ENCODE peak calls at places on chromosomes 11 and 22, in seven cellular contexts. S is fibroblast of lung, P is heart right ventricle, F is HAP-1, Q is A549, O is body of pancreas, K is testis. B is an unnamed sample. For H3K4me1, the result is how much of the 10 kb centered on the place peaks cover.

GRCh38 chr22:46934746-46935491 is 172.5 kb downstream of the TBC1D22A start:
- DNase-seq in S (peak), O (no peak), F (no peak), Q (peak), K (no peak), P (no peak), B (no peak)

GRCh38 chr11:94895971-94896370 is 77.4 kb downstream of the CWC15 start:
- DNase-seq in K (no peak), P (no peak), F (no peak), Q (no peak), S (peak), O (no peak), B (no peak)

GRCh38 chr11:15835705-15836411 is 520.5 kb downstream of the SOX6 start:
- DNase-seq in P (no peak), S (no peak), O (no peak), Q (no peak), K (no peak), F (no peak), B (no peak)

GRCh38 chr11:83241291-83241946 is 44.7 kb downstream of the CCDC90B start:
- DNase-seq in K (peak), F (peak), Q (peak), O (peak), P (peak), S (peak), B (peak)

GRCh38 chr11:121214861-121215260 is 77.7 kb upstream of the SC5D start:
- DNase-seq in S (no peak), Q (no peak), O (no peak), K (no peak), F (no peak), P (no peak), B (no peak)

GRCh38 chr22:23178512-23179254 is 1.6 kb upstream of the BCR start:
- DNase-seq in O (peak), S (peak), F (peak), P (peak), K (peak), Q (peak), B (peak)

GRCh38 chr11:122175316-122175715 is 59.3 kb upstream of the BLID start:
- DNase-seq in K (no peak), F (no peak), O (no peak), S (no peak), P (no peak), Q (no peak), B (no peak)

GRCh38 chr11:123238297-123238696 is 43.2 kb upstream of the CLMP start:
- DNase-seq in P (peak), S (peak), K (no peak), Q (no peak), F (no peak), O (no peak), B (no peak)

GRCh38 chr22:25896098-25896497 is 154.1 kb downstream of the MYO18B start:
- DNase-seq in P (no peak), F (no peak), O (no peak), K (no peak), S (no peak), Q (no peak), B (no peak)

GRCh38 chr11:69377953-69378302 is 84.0 kb downstream of the MYEOV start:
- DNase-seq in O (no peak), Q (no peak), K (no peak), S (no peak), F (no peak), P (no peak), B (no peak)

GRCh38 chr11:119608781-119609180 is 120.2 kb downstream of the NECTIN1 start:
- DNase-seq in Q (no peak), O (no peak), K (no peak), P (no peak), F (no peak), S (no peak), B (no peak)

GRCh38 chr22:37229805-37230672 is 14.0 kb downstream of the RAC2 start:
- DNase-seq in O (no peak), F (no peak), K (no peak), S (no peak), Q (no peak), P (no peak), B (peak)

GRCh38 chr11:12556788-12557384 is 117.3 kb upstream of the TEAD1 start:
- DNase-seq in F (peak), O (peak), Q (peak), P (peak), S (peak), K (peak), B (no peak)

DNA sequence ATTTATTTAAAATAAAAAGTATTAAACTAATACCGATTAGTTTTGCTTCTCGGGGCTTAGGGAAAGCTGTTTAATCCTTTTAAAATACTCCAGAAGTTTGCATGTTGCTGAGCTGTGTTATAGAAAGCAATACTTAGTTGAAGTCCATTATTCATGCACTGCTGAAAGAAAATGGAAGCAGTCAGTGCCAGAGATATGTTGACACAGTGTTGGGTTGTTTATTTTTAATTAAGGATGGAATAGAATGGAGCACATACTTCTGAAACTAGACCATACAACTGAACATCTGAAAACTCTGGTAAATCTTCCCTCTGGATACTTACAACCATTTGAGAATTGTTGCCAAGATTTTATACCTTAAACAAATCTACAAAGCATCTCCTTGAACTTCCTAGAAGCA is 282.8 kb upstream of the CCDC179 start:
- DNase-seq in O (no peak), Q (no peak), S (peak), P (no peak), F (no peak), K (no peak), B (no peak)
- H3K4me1 ChIP-seq in O (under half), Q (under half), S (under half), P (under half), F (half or more), K (under half), B (under half)

GRCh38 chr11:62552931-62553838 is 6.6 kb upstream of the AHNAK start:
- DNase-seq in P (peak), Q (peak), F (peak), O (peak), K (peak), S (peak), B (peak)
- H3K4me1 ChIP-seq in P (half or more), Q (half or more), F (under half), O (half or more), K (half or more), S (under half), B (half or more)

DNA sequence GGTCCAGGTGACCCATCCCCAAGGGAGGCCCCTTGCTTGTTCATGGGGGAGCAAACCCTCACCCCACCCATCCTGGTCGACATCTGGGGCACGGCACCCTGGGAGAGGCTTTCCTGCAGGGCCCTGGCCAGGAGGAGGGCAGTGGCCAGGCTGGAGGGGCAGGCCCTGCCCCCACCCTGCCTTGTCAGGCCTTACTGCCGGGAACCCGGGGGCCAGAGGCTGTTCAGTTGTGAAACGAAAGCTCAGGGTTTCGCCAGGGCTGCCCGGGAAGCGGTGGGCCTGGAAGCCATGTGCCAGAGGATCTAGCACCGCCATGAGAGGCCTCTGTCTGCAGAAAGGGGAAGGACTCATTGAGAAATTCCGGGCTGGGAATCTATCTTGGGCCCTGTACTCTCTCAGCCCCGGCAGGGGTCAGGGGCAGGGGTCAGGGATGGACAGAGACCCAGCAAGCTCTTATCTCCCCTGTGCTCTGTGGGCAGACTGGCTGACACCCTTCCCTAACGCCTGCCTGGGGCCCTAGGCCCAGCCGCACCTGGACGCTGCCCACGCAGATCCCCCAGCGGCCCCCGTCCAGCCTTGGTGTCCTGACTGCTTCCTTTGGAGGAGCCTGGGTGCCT is 6.3 kb downstream of the PIM3 start:
- DNase-seq in K (peak), S (peak), P (peak), O (peak), F (peak), Q (no peak), B (no peak)
- H3K4me1 ChIP-seq in K (half or more), S (under half), P (half or more), O (half or more), F (under half), Q (half or more), B (half or more)

DNA sequence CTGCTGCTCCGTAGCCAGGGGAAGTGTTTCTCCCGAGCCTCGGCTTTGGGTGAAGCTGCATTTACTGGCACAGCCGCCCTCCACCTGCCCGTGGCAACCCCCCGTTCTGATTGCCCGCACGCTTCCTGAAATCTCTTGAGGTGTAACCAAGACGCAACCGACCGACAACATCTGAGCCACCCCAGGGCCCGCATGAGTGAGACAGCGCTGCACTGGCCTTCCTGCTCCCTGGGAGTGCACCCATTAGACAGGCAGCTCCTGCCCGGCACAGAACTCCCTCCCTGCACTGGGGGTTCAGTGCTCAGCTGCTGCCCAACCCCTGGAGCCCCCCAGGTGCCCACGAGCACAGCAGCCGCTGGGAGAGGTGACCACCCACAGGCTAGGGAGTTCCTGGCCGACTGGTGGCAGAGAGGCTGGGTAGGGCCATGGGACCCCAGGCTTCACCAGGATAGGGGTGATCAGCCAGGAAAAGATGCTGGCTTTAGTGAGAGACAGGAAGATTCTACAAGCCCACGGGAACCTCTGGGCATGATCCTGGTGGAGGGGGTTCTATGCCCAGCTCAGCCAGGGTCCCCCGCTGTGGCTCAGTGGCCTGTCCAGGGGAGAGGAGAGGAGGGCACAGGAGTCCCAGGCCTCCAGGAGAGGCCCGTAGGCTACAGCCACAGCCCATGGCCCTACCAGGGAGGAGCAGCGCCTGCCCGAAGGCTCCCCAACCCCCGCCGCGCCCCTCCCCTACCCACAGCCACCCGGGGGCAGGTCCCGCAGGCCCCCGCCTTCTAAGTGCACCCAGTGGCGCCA is 14.6 kb downstream of the PLXNB2 start:
- DNase-seq in Q (no peak), K (no peak), F (no peak), O (no peak), S (no peak), P (no peak), B (no peak)
- H3K4me1 ChIP-seq in Q (under half), K (under half), F (under half), O (half or more), S (under half), P (under half), B (under half)

DNA sequence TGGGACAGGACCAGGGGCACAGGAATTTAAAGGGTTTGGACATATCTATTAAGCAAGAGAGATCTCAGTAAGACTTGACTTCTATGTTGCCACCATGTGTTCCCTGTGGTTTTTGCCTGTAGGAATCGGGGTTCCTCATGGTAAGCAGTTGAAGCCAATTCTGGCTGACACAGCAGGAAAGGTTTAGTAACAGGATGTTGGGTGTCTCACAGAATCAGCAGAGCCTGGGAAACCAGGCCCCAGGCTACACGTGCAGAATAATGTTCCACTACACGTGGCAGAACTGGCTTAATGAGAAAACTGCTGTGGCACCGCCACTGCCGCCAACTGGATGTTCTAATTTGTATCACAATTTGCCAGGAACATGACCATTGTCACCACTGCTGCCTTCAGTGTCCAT is 264.6 kb upstream of the PLET1 start:
- DNase-seq in P (peak), Q (no peak), S (peak), O (no peak), F (no peak), K (no peak), B (no peak)
- H3K4me1 ChIP-seq in P (half or more), Q (under half), S (under half), O (under half), F (under half), K (under half), B (under half)

GRCh38 chr11:96097844-96098421 is 174.0 kb upstream of the MTMR2 start:
- DNase-seq in S (no peak), F (no peak), O (no peak), K (no peak), P (no peak), Q (no peak), B (no peak)
- H3K4me1 ChIP-seq in S (under half), F (under half), O (under half), K (under half), P (under half), Q (under half), B (under half)

GRCh38 chr22:28815101-28815500 is 14.7 kb upstream of the XBP1 start:
- DNase-seq in O (no peak), Q (no peak), P (no peak), F (no peak), S (no peak), K (no peak), B (no peak)

GRCh38 chr22:28808716-28809355 is 8.5 kb upstream of the XBP1 start:
- DNase-seq in K (no peak), F (no peak), O (no peak), P (no peak), S (no peak), Q (no peak), B (no peak)

GRCh38 chr22:28813772-28814518 is 13.6 kb upstream of the XBP1 start:
- DNase-seq in P (peak), F (no peak), K (peak), O (peak), Q (no peak), S (peak), B (no peak)

GRCh38 chr22:28812491-28812890 is 12.1 kb upstream of the XBP1 start:
- DNase-seq in F (no peak), Q (no peak), S (no peak), O (no peak), K (no peak), P (no peak), B (no peak)

GRCh38 chr22:28810839-28811491 is 10.6 kb upstream of the XBP1 start:
- DNase-seq in K (no peak), O (no peak), F (no peak), P (peak), S (no peak), Q (no peak), B (peak)
- H3K4me1 ChIP-seq in K (under half), O (half or more), F (under half), P (half or more), S (under half), Q (under half), B (half or more)

DNA sequence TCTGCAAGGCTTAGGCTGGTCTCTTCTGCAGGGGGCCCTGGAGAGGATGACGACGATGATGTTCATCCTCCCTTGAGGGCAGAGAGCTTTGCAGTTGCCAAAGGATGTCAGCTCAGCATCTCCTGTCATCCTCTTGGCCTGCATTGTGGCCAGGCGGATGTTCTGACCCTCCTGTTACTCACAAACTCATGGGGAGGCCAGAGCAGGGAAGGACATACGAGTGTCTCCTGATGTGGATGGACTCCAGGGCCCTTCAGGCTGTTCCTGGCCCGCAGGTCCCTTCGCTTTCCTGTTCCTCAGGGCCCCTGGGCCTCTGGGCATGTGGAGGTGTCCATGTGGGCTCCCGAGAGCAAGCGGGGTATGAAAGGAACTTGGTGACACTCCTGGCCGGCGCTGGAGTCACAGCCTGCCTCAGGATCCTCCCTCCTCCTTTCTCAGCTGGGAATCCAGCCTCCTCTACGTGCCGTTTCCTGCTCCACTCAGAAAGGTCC is 8.5 kb downstream of the ADORA2A start:
- DNase-seq in K (no peak), P (no peak), F (no peak), S (no peak), O (no peak), Q (no peak), B (no peak)
- H3K4me1 ChIP-seq in K (under half), P (half or more), F (under half), S (under half), O (under half), Q (under half), B (half or more)